ENCODE peak calls at places on chromosomes 2 and 18, in four cellular contexts. Y is neural crest cell, T is OCI-LY7, R is cardiac muscle cell. N is an unnamed sample.

GRCh38 chr2:16507655-16508054 is 158.0 kb downstream of the CYRIA start:
- DNase-seq in T (no peak), Y (no peak), R (no peak), N (no peak)

GRCh38 chr2:233988581-233988980 is 61.9 kb upstream of the SPP2 start:
- DNase-seq in Y (no peak), T (no peak), R (no peak), N (no peak)

GRCh38 chr2:236335696-236336574 is 71.7 kb upstream of the ASB18 start:
- DNase-seq in T (no peak), R (no peak), Y (no peak), N (no peak)

GRCh38 chr2:10185046-10185445 is 62.5 kb downstream of the RRM2 start:
- DNase-seq in Y (no peak), T (no peak), R (no peak), N (no peak)

GRCh38 chr2:98084151-98084868 is 2.7 kb upstream of the VWA3B start:
- DNase-seq in T (no peak), Y (no peak), R (no peak), N (no peak)

GRCh38 chr2:70525032-70525431 is 28.6 kb downstream of the TGFA start:
- DNase-seq in Y (no peak), R (no peak), T (no peak), N (no peak)

GRCh38 chr18:62741118-62741566 is 25.8 kb downstream of the PHLPP1 start:
- DNase-seq in T (no peak), R (no peak), Y (no peak), N (no peak)

GRCh38 chr18:23131693-23132319 is 3.5 kb upstream of the CABLES1 start:
- DNase-seq in T (peak; percentile 88), Y (peak; percentile 75), R (peak; percentile 83), N (peak; percentile 60)

GRCh38 chr2:37878536-37878935 is 46.6 kb upstream of the RMDN2 start:
- DNase-seq in Y (no peak), R (no peak), T (no peak), N (no peak)

GRCh38 chr2:156136566-156136965 is 196.0 kb downstream of the NR4A2 start:
- DNase-seq in T (no peak), Y (no peak), R (no peak), N (no peak)

GRCh38 chr18:11309172-11309571 is 159.8 kb upstream of the PIEZO2 start:
- DNase-seq in Y (no peak), T (peak; percentile 45), R (no peak), N (no peak)

GRCh38 chr2:200042944-200043343 is 87.6 kb downstream of the MAIP1 start:
- DNase-seq in T (no peak), Y (no peak), R (no peak), N (no peak)

GRCh38 chr2:41784496-41784895 is 263.3 kb upstream of the PKDCC start:
- DNase-seq in T (no peak), R (no peak), Y (no peak), N (no peak)

GRCh38 chr2:218274586-218274985 is 4.3 kb downstream of the PNKD start:
- DNase-seq in T (no peak), R (no peak), Y (no peak), N (no peak)

GRCh38 chr2:168179592-168179991 is 67.8 kb downstream of the STK39 start:
- DNase-seq in R (no peak), Y (no peak), T (no peak), N (no peak)

GRCh38 chr2:59996830-59997229 is 556.6 kb downstream of the BCL11A start:
- DNase-seq in Y (no peak), T (no peak), R (no peak), N (no peak)

GRCh38 chr2:225293638-225294037 is 105.9 kb upstream of the NYAP2 start:
- DNase-seq in Y (no peak), R (no peak), T (no peak), N (no peak)

GRCh38 chr2:133167990-133168389 is 400.3 kb downstream of the NCKAP5 start:
- DNase-seq in Y (no peak), R (no peak), T (no peak), N (no peak)

GRCh38 chr2:225668606-225669266 is 269.2 kb downstream of the NYAP2 start:
- DNase-seq in T (peak; percentile 70), R (peak; percentile 67), Y (peak; percentile 10), N (peak; percentile 9)

GRCh38 chr2:44642123-44642857 is 280.5 kb downstream of the CAMKMT start:
- DNase-seq in T (no peak), R (no peak), Y (no peak), N (no peak)

GRCh38 chr18:62480927-62481326 is 41.9 kb upstream of the ZCCHC2 start:
- DNase-seq in T (no peak), Y (no peak), R (no peak), N (no peak)

GRCh38 chr2:97950329-97951154 is 45.2 kb downstream of the TMEM131 start:
- DNase-seq in Y (no peak), R (no peak), T (no peak), N (no peak)

GRCh38 chr2:224098473-224098872 is 59.4 kb upstream of the SERPINE2 start:
- DNase-seq in Y (no peak), T (no peak), R (no peak), N (no peak)

GRCh38 chr2:169815849-169816248 is 8.9 kb downstream of the METTL5 start:
- DNase-seq in T (no peak), R (no peak), Y (no peak), N (no peak)

GRCh38 chr2:85961053-85961452 is 72.3 kb upstream of the ST3GAL5 start:
- DNase-seq in T (peak; percentile 5), Y (no peak), R (no peak), N (no peak)

GRCh38 chr18:63258749-63259580 is 60.6 kb downstream of the BCL2 start:
- DNase-seq in Y (no peak), R (no peak), T (no peak), N (no peak)

GRCh38 chr2:48712151-48712550 is 43.4 kb downstream of the LHCGR start:
- DNase-seq in T (no peak), R (no peak), Y (no peak), N (no peak)

GRCh38 chr2:49686897-49687442 is 532.7 kb upstream of the FSHR start:
- DNase-seq in T (no peak), R (no peak), Y (no peak), N (no peak)

GRCh38 chr2:6526093-6526824 is 339.4 kb downstream of the CMPK2 start:
- DNase-seq in T (peak; percentile 78), R (peak; percentile 65), Y (no peak), N (peak; percentile 28)
- TF ChIP-seq CTCF in T (peak; percentile 96), R (no peak), Y (peak; percentile 76), N (peak; percentile 67)

GRCh38 chr2:66445076-66445724 is 10.3 kb downstream of the MEIS1 start:
- DNase-seq in R (peak; percentile 78), T (no peak), Y (no peak), N (peak; percentile 63)
- TF ChIP-seq CTCF in R (no peak), T (no peak), Y (peak; percentile 41), N (peak; percentile 18)

GRCh38 chr2:180583441-180584140 is 396.8 kb upstream of the UBE2E3 start:
- DNase-seq in R (no peak), Y (no peak), T (no peak), N (no peak)
- TF ChIP-seq CTCF in R (no peak), Y (no peak), T (no peak), N (no peak)

GRCh38 chr2:29632018-29632417 is 289.4 kb downstream of the ALK start:
- DNase-seq in R (no peak), Y (no peak), T (no peak), N (no peak)
- TF ChIP-seq CTCF in R (no peak), Y (no peak), T (no peak), N (no peak)